ENCODE peak calls at places on chromosome 22, in six cellular contexts. O is foreskin keratinocyte; X is astrocyte of the spinal cord; E is stimulated activated CD4-positive, alpha-beta T cell treated with anti-CD3 and anti-CD28 coated beads, Interleukin-2, amount 100 ng/mL, for 48 hours; W is activated naive CD4-positive, alpha-beta T cell treated with anti-CD3 and anti-CD28 coated beads, Interleukin-2, amount 10 ng/mL, durations not matched to agents 7 days and 5 days; C is heart right ventricle. M is an unnamed sample.

GRCh38 chr22:46436595-46437163 is 100.7 kb downstream of the CELSR1 start:
- DNase-seq in O (peak), X (peak), E (no peak), W (no peak), C (no peak), M (no peak)

GRCh38 chr22:44085743-44086741 is 61.9 kb downstream of the PARVB start:
- DNase-seq in O (peak), X (peak), E (no peak), W (peak), C (peak), M (no peak)

GRCh38 chr22:43207849-43208702 is 21.1 kb upstream of the TTLL12 start:
- DNase-seq in O (no peak), X (no peak), E (no peak), W (no peak), C (no peak), M (no peak)

GRCh38 chr22:40512426-40513136 is 123.9 kb downstream of the MRTFA start:
- DNase-seq in O (peak), X (peak), E (no peak), W (no peak), C (peak), M (no peak)

GRCh38 chr22:29555065-29555644 is 1.6 kb upstream of the THOC5 start:
- DNase-seq in O (no peak), X (no peak), E (no peak), W (no peak), C (peak), M (no peak)

GRCh38 chr22:50441428-50441993 is 33.3 kb downstream of the SBF1 start:
- DNase-seq in O (no peak), X (no peak), E (no peak), W (no peak), C (no peak), M (no peak)

GRCh38 chr22:19619144-19620009 is 94.9 kb upstream of the SEPTIN5 start:
- DNase-seq in O (no peak), X (no peak), E (no peak), W (peak), C (no peak), M (no peak)

GRCh38 chr22:23519442-23520177 is 60.5 kb downstream of the IGLL1 start:
- DNase-seq in O (no peak), X (no peak), E (no peak), W (no peak), C (no peak), M (no peak)

GRCh38 chr22:29205598-29206371 is at the start of gene EMID1:
- DNase-seq in O (no peak), X (no peak), E (no peak), W (peak), C (no peak), M (peak)

GRCh38 chr22:41668971-41669911 is 19.4 kb downstream of the SNU13 start:
- DNase-seq in O (peak), X (peak), E (no peak), W (no peak), C (no peak), M (no peak)

GRCh38 chr22:27377901-27378300 is 423.7 kb downstream of the MN1 start:
- DNase-seq in O (no peak), X (no peak), E (no peak), W (no peak), C (no peak), M (no peak)

GRCh38 chr22:19060356-19061009 is 61.7 kb downstream of the DGCR2 start:
- DNase-seq in O (peak), X (peak), E (no peak), W (no peak), C (no peak), M (peak)

GRCh38 chr22:33288078-33288477 is 229.9 kb upstream of the SYN3 start:
- DNase-seq in O (no peak), X (no peak), E (no peak), W (no peak), C (no peak), M (no peak)

GRCh38 chr22:46045459-46046298 is 68.7 kb upstream of the WNT7B start:
- DNase-seq in O (no peak), X (no peak), E (no peak), W (no peak), C (no peak), M (peak)

GRCh38 chr22:28674121-28674563 is 5.5 kb downstream of the TTC28 start:
- DNase-seq in O (peak), X (peak), E (no peak), W (peak), C (no peak), M (no peak)

GRCh38 chr22:38129021-38129420 is 18.5 kb upstream of the BAIAP2L2 start:
- DNase-seq in O (no peak), X (no peak), E (no peak), W (no peak), C (no peak), M (no peak)

GRCh38 chr22:36467946-36468345 is 13.5 kb downstream of the TXN2 start:
- DNase-seq in O (peak), X (peak), E (no peak), W (no peak), C (no peak), M (no peak)

GRCh38 chr22:18103527-18104269 is 6.9 kb upstream of the TUBA8 start:
- DNase-seq in O (no peak), X (no peak), E (no peak), W (no peak), C (no peak), M (no peak)

GRCh38 chr22:42116848-42117424 is 13.7 kb downstream of the CYP2D6 start:
- DNase-seq in O (no peak), X (no peak), E (no peak), W (no peak), C (no peak), M (no peak)

GRCh38 chr22:36356708-36357694 is 30.8 kb downstream of the MYH9 start:
- DNase-seq in O (no peak), X (peak), E (no peak), W (no peak), C (no peak), M (no peak)

GRCh38 chr22:25452116-25452700 is 112.3 kb upstream of the GRK3 start:
- DNase-seq in O (no peak), X (no peak), E (no peak), W (no peak), C (no peak), M (no peak)

GRCh38 chr22:45105281-45105700 is 58.4 kb upstream of the NUP50 start:
- DNase-seq in O (peak), X (no peak), E (no peak), W (no peak), C (no peak), M (no peak)

GRCh38 chr22:23685205-23685784 is 5.5 kb upstream of the RGL4 start:
- DNase-seq in O (no peak), X (no peak), E (no peak), W (no peak), C (no peak), M (no peak)

GRCh38 chr22:37016134-37016910 is 2.9 kb downstream of the TST start:
- DNase-seq in O (no peak), X (no peak), E (no peak), W (no peak), C (no peak), M (no peak)

GRCh38 chr22:41290262-41291221 is 4.6 kb upstream of the RANGAP1 start:
- DNase-seq in O (peak), X (peak), E (no peak), W (no peak), C (no peak), M (no peak)

GRCh38 chr22:33957086-33957485 is 36.8 kb upstream of the LARGE1 start:
- DNase-seq in O (no peak), X (no peak), E (no peak), W (no peak), C (no peak), M (no peak)

GRCh38 chr22:32042924-32043323 is at the start of gene SLC5A1:
- DNase-seq in O (no peak), X (no peak), E (no peak), W (no peak), C (no peak), M (no peak)

GRCh38 chr22:37267128-37267587 is 15.2 kb upstream of the CYTH4 start:
- DNase-seq in O (no peak), X (no peak), E (peak), W (peak), C (no peak), M (peak)

GRCh38 chr22:21652010-21652546 is 10.0 kb downstream of the SDF2L1 start:
- DNase-seq in O (peak), X (peak), E (peak), W (peak), C (peak), M (peak)

GRCh38 chr22:26553056-26553752 is 36.7 kb downstream of the TPST2 start:
- DNase-seq in O (peak), X (peak), E (no peak), W (no peak), C (no peak), M (no peak)

M was measured in activated naive CD8-positive, alpha-beta T cell treated with anti-CD3 and anti-CD28 coated beads, Interleukin-2, amount 10 ng/mL, durations not matched to agents 7 days and 5 days.